ENCODE peak calls at places on chromosomes 4 and X, in eight cellular contexts. One of them, this sample, is unnamed.

GRCh38 chr4:7506572-7506971 is 71.8 kb upstream of the PSAPL1 start:
- DNase-seq in activated T-cell treated with anti-CD3 and anti-CD28 coated beads for 48 hours: no peak
- DNase-seq in activated CD4-positive, alpha-beta memory T cell treated with anti-CD3 and anti-CD28 coated beads, Interleukin-2, amount 10 ng/mL, durations not matched to agents 7 days and 5 days: no peak
- DNase-seq in T-cell: no peak
- DNase-seq in DMS53: no peak
- DNase-seq in NCI-H1092: no peak
- DNase-seq in natural killer cell: no peak
- DNase-seq in GM04504: no peak
- DNase-seq in this sample: no peak

GRCh38 chr4:85707591-85707990 is 232.6 kb downstream of the ARHGAP24 start:
- DNase-seq in DMS53: no peak
- DNase-seq in natural killer cell: no peak
- DNase-seq in GM04504: no peak
- DNase-seq in T-cell: no peak
- DNase-seq in activated T-cell treated with anti-CD3 and anti-CD28 coated beads for 48 hours: no peak
- DNase-seq in activated CD4-positive, alpha-beta memory T cell treated with anti-CD3 and anti-CD28 coated beads, Interleukin-2, amount 10 ng/mL, durations not matched to agents 7 days and 5 days: no peak
- DNase-seq in NCI-H1092: no peak
- DNase-seq in this sample: no peak

GRCh38 chr4:91207535-91207934 is 1080.3 kb downstream of the CCSER1 start:
- DNase-seq in GM04504: no peak
- DNase-seq in activated CD4-positive, alpha-beta memory T cell treated with anti-CD3 and anti-CD28 coated beads, Interleukin-2, amount 10 ng/mL, durations not matched to agents 7 days and 5 days: no peak
- DNase-seq in natural killer cell: no peak
- DNase-seq in activated T-cell treated with anti-CD3 and anti-CD28 coated beads for 48 hours: no peak
- DNase-seq in NCI-H1092: no peak
- DNase-seq in DMS53: no peak
- DNase-seq in T-cell: no peak
- DNase-seq in this sample: no peak

GRCh38 chr4:8228319-8229250 is 29.5 kb downstream of the SH3TC1 start:
- DNase-seq in DMS53: peak; percentile 92
- DNase-seq in GM04504: peak; percentile 77
- DNase-seq in T-cell: peak; percentile 70
- DNase-seq in natural killer cell: peak; percentile 27
- DNase-seq in NCI-H1092: peak; percentile 46
- DNase-seq in activated CD4-positive, alpha-beta memory T cell treated with anti-CD3 and anti-CD28 coated beads, Interleukin-2, amount 10 ng/mL, durations not matched to agents 7 days and 5 days: peak; percentile 72
- DNase-seq in activated T-cell treated with anti-CD3 and anti-CD28 coated beads for 48 hours: peak; percentile 78
- DNase-seq in this sample: peak; percentile 74

GRCh38 chr4:164949448-164950118 is 27.9 kb downstream of the TRIM61 start:
- DNase-seq in DMS53: peak; percentile 12
- DNase-seq in activated CD4-positive, alpha-beta memory T cell treated with anti-CD3 and anti-CD28 coated beads, Interleukin-2, amount 10 ng/mL, durations not matched to agents 7 days and 5 days: no peak
- DNase-seq in NCI-H1092: no peak
- DNase-seq in T-cell: no peak
- DNase-seq in activated T-cell treated with anti-CD3 and anti-CD28 coated beads for 48 hours: no peak
- DNase-seq in natural killer cell: no peak
- DNase-seq in GM04504: no peak
- DNase-seq in this sample: no peak

GRCh38 chrX:125203379-125203736 is 116.3 kb upstream of the TEX13C start:
- DNase-seq in activated CD4-positive, alpha-beta memory T cell treated with anti-CD3 and anti-CD28 coated beads, Interleukin-2, amount 10 ng/mL, durations not matched to agents 7 days and 5 days: no peak
- DNase-seq in T-cell: no peak
- DNase-seq in NCI-H1092: no peak
- DNase-seq in activated T-cell treated with anti-CD3 and anti-CD28 coated beads for 48 hours: no peak
- DNase-seq in GM04504: no peak
- DNase-seq in natural killer cell: no peak
- DNase-seq in DMS53: peak; percentile 71
- DNase-seq in this sample: peak; percentile 11

GRCh38 chrX:38820751-38821150 is 19.5 kb downstream of the MID1IP1 start:
- DNase-seq in GM04504: no peak
- DNase-seq in activated T-cell treated with anti-CD3 and anti-CD28 coated beads for 48 hours: no peak
- DNase-seq in NCI-H1092: no peak
- DNase-seq in natural killer cell: no peak
- DNase-seq in activated CD4-positive, alpha-beta memory T cell treated with anti-CD3 and anti-CD28 coated beads, Interleukin-2, amount 10 ng/mL, durations not matched to agents 7 days and 5 days: no peak
- DNase-seq in DMS53: no peak
- DNase-seq in T-cell: no peak
- DNase-seq in this sample: no peak

GRCh38 chr4:177281544-177281943 is 28.1 kb upstream of the NEIL3 start:
- DNase-seq in NCI-H1092: no peak
- DNase-seq in DMS53: no peak
- DNase-seq in T-cell: no peak
- DNase-seq in natural killer cell: no peak
- DNase-seq in GM04504: no peak
- DNase-seq in activated CD4-positive, alpha-beta memory T cell treated with anti-CD3 and anti-CD28 coated beads, Interleukin-2, amount 10 ng/mL, durations not matched to agents 7 days and 5 days: no peak
- DNase-seq in activated T-cell treated with anti-CD3 and anti-CD28 coated beads for 48 hours: no peak
- DNase-seq in this sample: no peak

GRCh38 chr4:119536572-119537528 is 91.8 kb downstream of the PDE5A start:
- DNase-seq in activated T-cell treated with anti-CD3 and anti-CD28 coated beads for 48 hours: no peak
- DNase-seq in GM04504: peak; percentile 17
- DNase-seq in T-cell: no peak
- DNase-seq in NCI-H1092: no peak
- DNase-seq in natural killer cell: no peak
- DNase-seq in DMS53: no peak
- DNase-seq in activated CD4-positive, alpha-beta memory T cell treated with anti-CD3 and anti-CD28 coated beads, Interleukin-2, amount 10 ng/mL, durations not matched to agents 7 days and 5 days: no peak
- DNase-seq in this sample: peak; percentile 71

GRCh38 chr4:87012265-87012953 is 77.6 kb downstream of the AFF1 start:
- DNase-seq in activated T-cell treated with anti-CD3 and anti-CD28 coated beads for 48 hours: no peak
- DNase-seq in NCI-H1092: no peak
- DNase-seq in GM04504: no peak
- DNase-seq in DMS53: no peak
- DNase-seq in activated CD4-positive, alpha-beta memory T cell treated with anti-CD3 and anti-CD28 coated beads, Interleukin-2, amount 10 ng/mL, durations not matched to agents 7 days and 5 days: no peak
- DNase-seq in T-cell: no peak
- DNase-seq in natural killer cell: no peak
- DNase-seq in this sample: no peak

GRCh38 chrX:137052641-137053235 is 18.9 kb upstream of the GPR101 start:
- DNase-seq in activated CD4-positive, alpha-beta memory T cell treated with anti-CD3 and anti-CD28 coated beads, Interleukin-2, amount 10 ng/mL, durations not matched to agents 7 days and 5 days: peak; percentile 25
- DNase-seq in natural killer cell: no peak
- DNase-seq in GM04504: no peak
- DNase-seq in NCI-H1092: peak; percentile 20
- DNase-seq in T-cell: peak; percentile 8
- DNase-seq in DMS53: peak; percentile 53
- DNase-seq in activated T-cell treated with anti-CD3 and anti-CD28 coated beads for 48 hours: no peak
- DNase-seq in this sample: no peak

GRCh38 chr4:8076023-8076422 is 82.6 kb downstream of the ABLIM2 start:
- DNase-seq in activated T-cell treated with anti-CD3 and anti-CD28 coated beads for 48 hours: no peak
- DNase-seq in activated CD4-positive, alpha-beta memory T cell treated with anti-CD3 and anti-CD28 coated beads, Interleukin-2, amount 10 ng/mL, durations not matched to agents 7 days and 5 days: no peak
- DNase-seq in T-cell: no peak
- DNase-seq in GM04504: no peak
- DNase-seq in NCI-H1092: no peak
- DNase-seq in natural killer cell: no peak
- DNase-seq in DMS53: no peak
- DNase-seq in this sample: no peak

GRCh38 chr4:123284166-123284565 is 112.4 kb upstream of the SPRY1 start:
- DNase-seq in T-cell: no peak
- DNase-seq in activated T-cell treated with anti-CD3 and anti-CD28 coated beads for 48 hours: no peak
- DNase-seq in activated CD4-positive, alpha-beta memory T cell treated with anti-CD3 and anti-CD28 coated beads, Interleukin-2, amount 10 ng/mL, durations not matched to agents 7 days and 5 days: no peak
- DNase-seq in DMS53: no peak
- DNase-seq in NCI-H1092: no peak
- DNase-seq in GM04504: no peak
- DNase-seq in natural killer cell: no peak
- DNase-seq in this sample: no peak

GRCh38 chr4:1715002-1715761 is 3.1 kb upstream of the SLBP start:
- DNase-seq in T-cell: no peak
- DNase-seq in natural killer cell: no peak
- DNase-seq in NCI-H1092: no peak
- DNase-seq in activated CD4-positive, alpha-beta memory T cell treated with anti-CD3 and anti-CD28 coated beads, Interleukin-2, amount 10 ng/mL, durations not matched to agents 7 days and 5 days: no peak
- DNase-seq in activated T-cell treated with anti-CD3 and anti-CD28 coated beads for 48 hours: no peak
- DNase-seq in GM04504: no peak
- DNase-seq in DMS53: peak; percentile 45
- DNase-seq in this sample: peak; percentile 46

GRCh38 chr4:140233811-140234696 is 80.1 kb upstream of the MAML3 start:
- DNase-seq in NCI-H1092: no peak
- DNase-seq in GM04504: no peak
- DNase-seq in T-cell: no peak
- DNase-seq in activated T-cell treated with anti-CD3 and anti-CD28 coated beads for 48 hours: no peak
- DNase-seq in DMS53: peak; percentile 33
- DNase-seq in natural killer cell: no peak
- DNase-seq in activated CD4-positive, alpha-beta memory T cell treated with anti-CD3 and anti-CD28 coated beads, Interleukin-2, amount 10 ng/mL, durations not matched to agents 7 days and 5 days: peak; percentile 19
- DNase-seq in this sample: peak; percentile 60

GRCh38 chr4:7397206-7398103 is 37.3 kb downstream of the PSAPL1 start:
- DNase-seq in activated CD4-positive, alpha-beta memory T cell treated with anti-CD3 and anti-CD28 coated beads, Interleukin-2, amount 10 ng/mL, durations not matched to agents 7 days and 5 days: peak; percentile 13
- DNase-seq in activated T-cell treated with anti-CD3 and anti-CD28 coated beads for 48 hours: no peak
- DNase-seq in DMS53: no peak
- DNase-seq in natural killer cell: no peak
- DNase-seq in GM04504: no peak
- DNase-seq in T-cell: no peak
- DNase-seq in NCI-H1092: no peak
- DNase-seq in this sample: peak; percentile 53